ENCODE peak calls at places on chromosomes 12 and 14, in ten cellular contexts. One of them, this sample, is unnamed.

GRCh38 chr14:59422069-59422881 is 42.9 kb downstream of the GPR135 start:
- DNase-seq in thyroid gland: peak; percentile 36
- DNase-seq in GM12891: no peak
- DNase-seq in IMR-90: no peak
- DNase-seq in stomach: no peak
- DNase-seq in H54: no peak
- DNase-seq in esophagus squamous epithelium: no peak
- DNase-seq in Peyer's patch: no peak
- DNase-seq in lower leg skin: no peak
- DNase-seq in GM12892: no peak
- DNase-seq in this sample: no peak

GRCh38 chr12:132483612-132484011 is 6.3 kb upstream of the FBRSL1 start:
- DNase-seq in thyroid gland: no peak
- DNase-seq in GM12891: no peak
- DNase-seq in IMR-90: no peak
- DNase-seq in stomach: no peak
- DNase-seq in H54: no peak
- DNase-seq in esophagus squamous epithelium: no peak
- DNase-seq in Peyer's patch: no peak
- DNase-seq in lower leg skin: no peak
- DNase-seq in GM12892: no peak
- DNase-seq in this sample: peak; percentile 22

GRCh38 chr14:59281613-59282012 is 93.1 kb downstream of the DAAM1 start:
- DNase-seq in thyroid gland: no peak
- DNase-seq in GM12891: no peak
- DNase-seq in IMR-90: peak; percentile 72
- DNase-seq in stomach: no peak
- DNase-seq in H54: no peak
- DNase-seq in esophagus squamous epithelium: no peak
- DNase-seq in Peyer's patch: no peak
- DNase-seq in lower leg skin: no peak
- DNase-seq in GM12892: no peak
- DNase-seq in this sample: no peak

GRCh38 chr14:29906256-29906885 is 21.3 kb downstream of the PRKD1 start:
- DNase-seq in thyroid gland: peak; percentile 79
- DNase-seq in GM12891: no peak
- DNase-seq in IMR-90: peak; percentile 71
- DNase-seq in stomach: peak; percentile 37
- DNase-seq in H54: no peak
- DNase-seq in esophagus squamous epithelium: no peak
- DNase-seq in Peyer's patch: no peak
- DNase-seq in lower leg skin: no peak
- DNase-seq in GM12892: no peak
- DNase-seq in this sample: no peak

GRCh38 chr14:32635103-32635719 is 303.5 kb upstream of the NPAS3 start:
- DNase-seq in thyroid gland: no peak
- DNase-seq in GM12891: no peak
- DNase-seq in IMR-90: peak; percentile 57
- DNase-seq in stomach: no peak
- DNase-seq in H54: no peak
- DNase-seq in esophagus squamous epithelium: no peak
- DNase-seq in Peyer's patch: no peak
- DNase-seq in lower leg skin: no peak
- DNase-seq in GM12892: no peak
- DNase-seq in this sample: no peak

GRCh38 chr14:59133709-59134108 is 54.8 kb upstream of the DAAM1 start:
- DNase-seq in thyroid gland: no peak
- DNase-seq in GM12891: no peak
- DNase-seq in IMR-90: no peak
- DNase-seq in stomach: no peak
- DNase-seq in H54: no peak
- DNase-seq in esophagus squamous epithelium: no peak
- DNase-seq in Peyer's patch: no peak
- DNase-seq in lower leg skin: no peak
- DNase-seq in GM12892: no peak
- DNase-seq in this sample: no peak

GRCh38 chr12:2924019-2924418 is 33.3 kb downstream of the TULP3 start:
- DNase-seq in thyroid gland: no peak
- DNase-seq in GM12891: no peak
- DNase-seq in IMR-90: peak; percentile 68
- DNase-seq in stomach: no peak
- DNase-seq in H54: peak; percentile 35
- DNase-seq in esophagus squamous epithelium: no peak
- DNase-seq in Peyer's patch: no peak
- DNase-seq in lower leg skin: no peak
- DNase-seq in GM12892: no peak
- DNase-seq in this sample: no peak

GRCh38 chr14:100652739-100653138 is 65.5 kb upstream of the BEGAIN start:
- DNase-seq in thyroid gland: no peak
- DNase-seq in GM12891: no peak
- DNase-seq in IMR-90: no peak
- DNase-seq in stomach: no peak
- DNase-seq in H54: no peak
- DNase-seq in esophagus squamous epithelium: no peak
- DNase-seq in Peyer's patch: no peak
- DNase-seq in lower leg skin: no peak
- DNase-seq in GM12892: no peak
- DNase-seq in this sample: no peak

GRCh38 chr12:59007620-59008019 is 87.3 kb upstream of the LRIG3 start:
- DNase-seq in thyroid gland: no peak
- DNase-seq in GM12891: no peak
- DNase-seq in IMR-90: peak; percentile 48
- DNase-seq in stomach: no peak
- DNase-seq in H54: no peak
- DNase-seq in esophagus squamous epithelium: no peak
- DNase-seq in Peyer's patch: no peak
- DNase-seq in lower leg skin: no peak
- DNase-seq in GM12892: no peak
- DNase-seq in this sample: no peak

GRCh38 chr14:61297581-61297980 is 16.4 kb upstream of the TMEM30B start:
- DNase-seq in thyroid gland: no peak
- DNase-seq in GM12891: no peak
- DNase-seq in IMR-90: no peak
- DNase-seq in stomach: no peak
- DNase-seq in H54: no peak
- DNase-seq in esophagus squamous epithelium: no peak
- DNase-seq in Peyer's patch: no peak
- DNase-seq in lower leg skin: no peak
- DNase-seq in GM12892: no peak
- DNase-seq in this sample: no peak

GRCh38 chr12:6444704-6445688 is at the start of gene CD27:
- DNase-seq in thyroid gland: peak; percentile 25
- DNase-seq in GM12891: no peak
- DNase-seq in IMR-90: no peak
- DNase-seq in stomach: no peak
- DNase-seq in H54: no peak
- DNase-seq in esophagus squamous epithelium: no peak
- DNase-seq in Peyer's patch: no peak
- DNase-seq in lower leg skin: no peak
- DNase-seq in GM12892: no peak
- DNase-seq in this sample: no peak

GRCh38 chr12:6444031-6444430 is 724 bp upstream of the CD27 start:
- DNase-seq in thyroid gland: no peak
- DNase-seq in GM12891: no peak
- DNase-seq in IMR-90: no peak
- DNase-seq in stomach: no peak
- DNase-seq in H54: no peak
- DNase-seq in esophagus squamous epithelium: no peak
- DNase-seq in Peyer's patch: no peak
- DNase-seq in lower leg skin: no peak
- DNase-seq in GM12892: no peak
- DNase-seq in this sample: no peak

GRCh38 chr12:6442799-6443198 is 2.0 kb upstream of the CD27 start:
- DNase-seq in thyroid gland: no peak
- DNase-seq in GM12891: no peak
- DNase-seq in IMR-90: no peak
- DNase-seq in stomach: no peak
- DNase-seq in H54: no peak
- DNase-seq in esophagus squamous epithelium: no peak
- DNase-seq in Peyer's patch: no peak
- DNase-seq in lower leg skin: no peak
- DNase-seq in GM12892: no peak
- DNase-seq in this sample: no peak

GRCh38 chr12:6438345-6438744 is 6.4 kb upstream of the CD27 start:
- DNase-seq in thyroid gland: no peak
- DNase-seq in GM12891: no peak
- DNase-seq in IMR-90: no peak
- DNase-seq in stomach: no peak
- DNase-seq in H54: no peak
- DNase-seq in esophagus squamous epithelium: no peak
- DNase-seq in Peyer's patch: no peak
- DNase-seq in lower leg skin: no peak
- DNase-seq in GM12892: no peak
- DNase-seq in this sample: peak; percentile 9

DNA sequence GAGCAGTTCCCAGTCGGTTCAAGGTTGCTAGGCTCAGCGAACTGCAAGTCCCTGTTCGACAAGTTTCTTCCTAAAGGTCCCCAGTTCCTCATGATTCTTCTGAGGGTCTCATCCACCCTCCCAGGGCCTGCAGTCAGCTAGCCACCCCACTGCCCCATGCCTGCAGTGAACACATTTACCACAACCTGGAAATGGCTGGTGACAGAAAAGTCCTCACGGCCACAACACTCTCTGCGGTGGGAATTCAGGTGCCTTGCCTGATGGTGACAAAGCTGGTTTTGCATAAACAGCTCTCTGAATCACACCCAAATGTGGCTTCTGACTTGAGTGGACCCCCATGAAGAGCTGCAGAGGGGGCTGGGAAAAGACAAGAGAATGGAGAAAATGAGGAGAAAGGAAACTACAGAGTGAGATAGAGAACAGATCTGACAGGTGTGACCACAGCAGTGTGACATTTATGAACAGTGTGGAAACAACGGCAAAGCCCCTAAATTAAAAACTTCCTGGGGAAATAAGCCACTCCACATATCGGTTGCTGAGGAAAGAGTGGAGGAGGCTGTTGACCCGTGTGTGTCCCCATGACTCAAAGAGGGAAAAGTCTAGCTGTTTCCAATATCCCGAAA is 1.3 kb upstream of the CD27 start:
- DNase-seq in thyroid gland: no peak
- DNase-seq in GM12891: no peak
- DNase-seq in IMR-90: no peak
- DNase-seq in stomach: no peak
- DNase-seq in H54: no peak
- DNase-seq in esophagus squamous epithelium: no peak
- DNase-seq in Peyer's patch: no peak
- DNase-seq in lower leg skin: no peak
- DNase-seq in GM12892: no peak
- DNase-seq in this sample: no peak
- TF ChIP-seq POLR2A in thyroid gland: no peak
- TF ChIP-seq POLR2A in GM12891: peak; percentile 61
- TF ChIP-seq POLR2A in IMR-90: no peak
- TF ChIP-seq POLR2A in stomach: no peak
- TF ChIP-seq POLR2A in H54: no peak
- TF ChIP-seq POLR2A in esophagus squamous epithelium: no peak
- TF ChIP-seq POLR2A in Peyer's patch: no peak
- TF ChIP-seq POLR2A in lower leg skin: no peak
- TF ChIP-seq POLR2A in GM12892: peak; percentile 68
- TF ChIP-seq POLR2A in this sample: no peak

DNA sequence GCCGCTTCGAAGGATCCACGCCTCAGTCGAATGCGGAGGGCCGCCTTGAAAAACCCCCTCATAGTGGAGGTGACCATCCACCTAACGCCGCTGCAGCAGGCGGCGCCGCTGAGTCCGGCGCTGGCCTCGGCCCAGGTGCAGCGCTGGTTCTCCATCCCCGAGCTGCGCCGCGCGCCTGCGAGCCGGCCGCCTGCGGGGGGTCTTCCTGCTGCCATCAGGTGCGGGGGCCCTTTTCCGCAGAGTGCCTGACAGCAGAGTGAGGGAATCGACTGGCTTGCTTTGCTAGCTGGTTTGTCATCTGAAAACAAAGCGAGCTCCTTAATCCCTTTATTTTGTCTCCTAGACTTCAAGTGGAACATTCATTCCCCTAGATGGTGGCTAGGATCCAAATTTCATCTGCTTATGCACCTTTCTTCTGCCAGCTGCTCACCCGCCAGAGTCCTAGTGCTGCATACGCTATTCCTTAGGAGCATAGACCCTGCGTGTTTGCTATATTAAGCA is 10.4 kb upstream of the DNAL1 start:
- DNase-seq in thyroid gland: peak; percentile 62
- DNase-seq in GM12891: peak; percentile 22
- DNase-seq in IMR-90: no peak
- DNase-seq in stomach: peak; percentile 51
- DNase-seq in H54: no peak
- DNase-seq in esophagus squamous epithelium: no peak
- DNase-seq in Peyer's patch: peak; percentile 57
- DNase-seq in lower leg skin: no peak
- DNase-seq in GM12892: no peak
- DNase-seq in this sample: peak; percentile 47
- TF ChIP-seq POLR2A in thyroid gland: no peak
- TF ChIP-seq POLR2A in GM12891: no peak
- TF ChIP-seq POLR2A in IMR-90: no peak
- TF ChIP-seq POLR2A in stomach: no peak
- TF ChIP-seq POLR2A in H54: no peak
- TF ChIP-seq POLR2A in esophagus squamous epithelium: no peak
- TF ChIP-seq POLR2A in Peyer's patch: no peak
- TF ChIP-seq POLR2A in lower leg skin: no peak
- TF ChIP-seq POLR2A in GM12892: no peak
- TF ChIP-seq POLR2A in this sample: no peak

GRCh38 chr12:29983917-29984316 is 200.2 kb upstream of the TMTC1 start:
- DNase-seq in thyroid gland: no peak
- DNase-seq in GM12891: no peak
- DNase-seq in IMR-90: no peak
- DNase-seq in stomach: no peak
- DNase-seq in H54: no peak
- DNase-seq in esophagus squamous epithelium: no peak
- DNase-seq in Peyer's patch: no peak
- DNase-seq in lower leg skin: no peak
- DNase-seq in GM12892: no peak
- DNase-seq in this sample: no peak
- TF ChIP-seq POLR2A in thyroid gland: no peak
- TF ChIP-seq POLR2A in GM12891: no peak
- TF ChIP-seq POLR2A in IMR-90: no peak
- TF ChIP-seq POLR2A in stomach: no peak
- TF ChIP-seq POLR2A in H54: no peak
- TF ChIP-seq POLR2A in esophagus squamous epithelium: no peak
- TF ChIP-seq POLR2A in Peyer's patch: no peak
- TF ChIP-seq POLR2A in lower leg skin: no peak
- TF ChIP-seq POLR2A in GM12892: no peak
- TF ChIP-seq POLR2A in this sample: no peak

DNA sequence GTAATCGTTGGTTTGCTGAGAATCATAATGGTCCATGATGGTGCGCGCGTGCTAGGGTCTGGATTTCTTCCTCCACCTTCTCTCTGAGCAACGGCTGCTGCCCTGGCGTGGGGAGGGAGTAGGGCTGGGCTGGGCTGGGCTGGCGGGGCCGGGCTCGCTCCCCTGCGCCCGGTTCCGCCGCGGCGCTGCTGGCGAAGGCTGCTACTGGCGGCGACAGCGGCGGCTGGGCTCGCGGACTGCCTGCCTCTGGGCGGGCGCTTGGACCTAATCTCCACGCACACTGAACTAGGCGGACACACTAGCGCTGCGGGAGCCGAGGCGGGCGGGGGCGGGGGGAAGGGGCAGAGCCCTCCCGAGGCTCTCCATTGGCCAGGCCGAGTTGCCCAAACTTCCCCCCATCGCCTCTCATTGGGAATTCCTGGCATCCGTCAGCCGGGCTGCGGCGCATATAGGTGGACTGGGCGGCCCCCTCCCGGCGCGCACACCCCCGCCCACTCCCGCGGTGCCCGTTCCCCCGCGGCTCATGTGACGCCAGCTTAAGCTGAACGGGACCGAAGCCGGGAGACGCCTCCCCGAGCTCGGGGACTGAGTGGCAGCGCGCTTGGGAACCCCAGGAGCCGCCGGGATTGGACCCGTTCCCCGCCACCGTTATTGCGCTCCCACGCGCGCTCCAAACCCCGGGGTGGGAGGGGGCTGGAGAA is at the start of gene ACTN1:
- DNase-seq in thyroid gland: peak; percentile 93
- DNase-seq in GM12891: peak; percentile 54
- DNase-seq in IMR-90: peak; percentile 97
- DNase-seq in stomach: peak; percentile 94
- DNase-seq in H54: peak; percentile 83
- DNase-seq in esophagus squamous epithelium: peak; percentile 35
- DNase-seq in Peyer's patch: peak; percentile 87
- DNase-seq in lower leg skin: peak; percentile 92
- DNase-seq in GM12892: peak; percentile 48
- DNase-seq in this sample: peak; percentile 91
- TF ChIP-seq POLR2A in thyroid gland: peak; percentile 72
- TF ChIP-seq POLR2A in GM12891: no peak
- TF ChIP-seq POLR2A in IMR-90: peak; percentile 94
- TF ChIP-seq POLR2A in stomach: peak; percentile 54
- TF ChIP-seq POLR2A in H54: peak; percentile 83
- TF ChIP-seq POLR2A in esophagus squamous epithelium: peak; percentile 93
- TF ChIP-seq POLR2A in Peyer's patch: peak; percentile 67
- TF ChIP-seq POLR2A in lower leg skin: no peak
- TF ChIP-seq POLR2A in GM12892: no peak
- TF ChIP-seq POLR2A in this sample: peak; percentile 65

This sample was measured in ovary.